ENCODE peak calls at places on chromosomes 3 and 15, in four cellular contexts. F is mesenchymal stem cell, A is IMR-90, M is trophoblast cell. O is an unnamed sample.

GRCh38 chr3:23623841-23624240 is 181.9 kb upstream of the UBE2E1 start:
- DNase-seq in F (no peak), A (peak), M (no peak), O (no peak)

GRCh38 chr15:45583731-45584639 is 3.2 kb upstream of the BLOC1S6 start:
- DNase-seq in A (no peak), F (peak), M (peak), O (no peak)

GRCh38 chr3:82814660-82815059 is 1053.2 kb upstream of the GBE1 start:
- DNase-seq in A (no peak), F (no peak), M (no peak), O (no peak)

GRCh38 chr3:102193255-102193654 is 241.6 kb upstream of the ZPLD1 start:
- DNase-seq in M (no peak), A (no peak), F (no peak), O (no peak)

GRCh38 chr15:95464091-95464888 is 866.2 kb upstream of the NR2F2 start:
- DNase-seq in F (no peak), A (peak), M (no peak), O (no peak)

GRCh38 chr3:53287413-53287734 is 31.6 kb upstream of the TKT start:
- DNase-seq in F (no peak), M (no peak), A (no peak), O (no peak)

GRCh38 chr15:22877607-22878006 is 39.1 kb downstream of the NIPA2 start:
- DNase-seq in A (no peak), F (no peak), M (no peak), O (no peak)

GRCh38 chr3:106013971-106014370 is 145.2 kb upstream of the CBLB start:
- DNase-seq in F (peak), A (peak), M (peak), O (no peak)

DNA sequence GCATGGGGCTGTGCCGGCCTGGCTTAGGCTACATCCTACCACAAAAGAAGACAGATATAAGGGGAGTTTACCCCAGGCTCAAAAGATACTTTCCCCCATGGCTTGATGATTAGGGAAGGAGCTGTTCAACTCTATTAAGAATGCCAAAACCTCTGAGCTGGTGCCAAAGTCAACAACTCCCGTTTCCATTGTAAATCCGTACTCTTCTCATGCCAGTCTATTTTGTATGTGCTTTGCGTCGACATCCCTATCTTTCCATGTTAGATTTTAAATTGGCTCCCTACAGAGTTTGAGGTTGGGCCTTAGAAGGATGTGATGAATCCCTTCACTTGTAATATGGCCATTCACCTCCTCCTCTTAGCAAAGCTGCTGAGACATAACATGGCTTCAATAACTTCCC is 46.9 kb downstream of the RLBP1 start:
- DNase-seq in A (no peak), M (no peak), F (no peak), O (no peak)
- H2BK5ac ChIP-seq in A (no peak), M (no peak), F (no peak), O (no peak)

DNA sequence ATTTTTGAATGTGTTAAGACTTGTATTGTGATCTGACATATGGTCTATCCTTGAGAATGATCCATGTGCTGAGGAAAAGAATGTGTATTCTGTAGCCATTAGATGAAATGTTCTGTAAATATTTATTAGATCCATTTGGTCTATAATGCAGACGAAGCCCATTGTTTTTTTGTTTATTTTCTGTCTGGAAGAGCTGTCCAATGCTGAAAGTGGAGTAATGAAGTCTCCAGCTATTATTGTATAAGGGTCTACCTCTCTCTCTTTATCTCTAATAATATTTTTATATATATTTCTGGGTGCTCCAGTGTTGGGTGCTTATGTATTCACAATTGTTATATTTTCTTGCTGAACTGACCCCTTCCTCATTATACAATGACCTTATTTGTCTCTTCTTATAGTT is 250.6 kb upstream of the GADL1 start:
- DNase-seq in M (no peak), A (no peak), F (no peak), O (no peak)
- H3K9ac ChIP-seq in M (no peak), A (no peak), F (no peak), O (no peak)

GRCh38 chr15:66403323-66403722 is 16.6 kb downstream of the MAP2K1 start:
- DNase-seq in A (no peak), M (no peak), F (no peak), O (no peak)

GRCh38 chr15:66405605-66406004 is 18.9 kb downstream of the MAP2K1 start:
- DNase-seq in M (no peak), F (no peak), A (peak), O (no peak)

GRCh38 chr15:66404532-66404931 is 17.8 kb downstream of the MAP2K1 start:
- DNase-seq in F (no peak), A (no peak), M (no peak), O (no peak)

GRCh38 chr15:66404122-66404521 is 17.4 kb downstream of the MAP2K1 start:
- DNase-seq in M (no peak), A (no peak), F (no peak), O (no peak)

GRCh38 chr15:66405007-66405406 is 18.3 kb downstream of the MAP2K1 start:
- DNase-seq in A (peak), F (no peak), M (no peak), O (no peak)
- H2BK5ac ChIP-seq in A (no peak), F (no peak), M (no peak), O (no peak)

GRCh38 chr3:122679085-122679466 is 1.6 kb upstream of the PARP14 start:
- DNase-seq in A (peak), F (peak), M (peak), O (peak)
- H3K9ac ChIP-seq in A (peak), F (peak), M (no peak), O (no peak)

GRCh38 chr3:61701019-61701418 is 139.6 kb downstream of the PTPRG start:
- DNase-seq in F (no peak), A (no peak), M (no peak), O (no peak)
- H2BK5ac ChIP-seq in F (no peak), A (no peak), M (no peak), O (no peak)

DNA sequence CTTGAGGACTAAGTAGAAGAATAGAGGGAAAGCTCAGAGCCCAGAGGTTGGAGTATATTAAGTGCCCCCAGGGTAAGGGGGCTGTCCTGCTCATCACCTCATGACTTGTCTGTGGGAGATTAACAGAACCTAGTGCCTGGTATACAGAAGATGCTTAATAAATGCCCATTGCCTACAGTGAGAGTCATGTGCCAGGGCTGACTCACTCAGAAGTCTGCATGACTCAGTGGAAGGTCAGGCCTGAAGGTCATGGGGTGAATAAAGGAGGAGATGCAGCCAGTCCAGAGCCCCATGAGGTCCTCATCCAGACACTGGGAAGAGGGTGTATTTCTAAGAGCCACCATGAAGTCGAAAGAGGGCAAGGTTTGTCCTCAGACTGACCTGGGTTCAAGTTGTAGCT is 62.5 kb upstream of the TLE3 start:
- DNase-seq in F (peak), M (peak), A (no peak), O (no peak)
- H3K9ac ChIP-seq in F (no peak), M (no peak), A (no peak), O (no peak)

GRCh38 chr3:14849831-14850230 is 31.1 kb downstream of the FGD5 start:
- DNase-seq in A (no peak), M (no peak), F (no peak), O (no peak)
- H2BK5ac ChIP-seq in A (no peak), M (no peak), F (no peak), O (no peak)